ENCODE peak calls at places on chromosome 19, in nine cellular contexts. D, L, Y, U, T, S, X, G and Z are unnamed samples.

GRCh38 chr19:16420781-16421386 is 50.9 kb downstream of the EPS15L1 start:
- DNase-seq in D (no peak), L (no peak), Y (peak), U (peak), T (no peak), S (no peak), X (no peak), G (no peak), Z (no peak)

GRCh38 chr19:4064551-4065260 is 2.0 kb downstream of the ZBTB7A start:
- DNase-seq in D (peak), L (no peak), Y (peak), U (peak), T (no peak), S (peak), X (peak), G (peak), Z (no peak)

GRCh38 chr19:33177417-33177976 is 16.6 kb upstream of the LRP3 start:
- DNase-seq in D (peak), L (peak), Y (no peak), U (no peak), T (peak), S (no peak), X (no peak), G (peak), Z (no peak)

GRCh38 chr19:11478167-11479089 is 2.4 kb downstream of the ELAVL3 start:
- DNase-seq in D (no peak), L (no peak), Y (no peak), U (no peak), T (no peak), S (no peak), X (no peak), G (no peak), Z (no peak)

GRCh38 chr19:34838753-34839431 is 65.9 kb upstream of the ZNF599 start:
- DNase-seq in D (peak), L (peak), Y (no peak), U (peak), T (no peak), S (peak), X (no peak), G (peak), Z (no peak)

GRCh38 chr19:37009871-37010270 is 68.4 kb upstream of the ZNF420 start:
- DNase-seq in D (no peak), L (no peak), Y (no peak), U (no peak), T (no peak), S (no peak), X (no peak), G (no peak), Z (no peak)

GRCh38 chr19:57560049-57560491 is 407 bp upstream of the ZNF550 start:
- DNase-seq in D (no peak), L (no peak), Y (no peak), U (peak), T (no peak), S (no peak), X (no peak), G (peak), Z (no peak)

GRCh38 chr19:41784337-41785239 is 11.8 kb upstream of the CEACAM3 start:
- DNase-seq in D (no peak), L (no peak), Y (no peak), U (no peak), T (no peak), S (no peak), X (no peak), G (no peak), Z (no peak)

GRCh38 chr19:43997631-43998290 is 5.0 kb upstream of the ZNF230 start:
- DNase-seq in D (no peak), L (no peak), Y (no peak), U (peak), T (no peak), S (no peak), X (no peak), G (peak), Z (no peak)

GRCh38 chr19:38812841-38813320 is at the start of gene LGALS4:
- DNase-seq in D (no peak), L (no peak), Y (no peak), U (no peak), T (no peak), S (peak), X (no peak), G (no peak), Z (no peak)

GRCh38 chr19:13099073-13099999 is 3.3 kb downstream of the LYL1 start:
- DNase-seq in D (peak), L (peak), Y (peak), U (peak), T (no peak), S (peak), X (peak), G (peak), Z (no peak)

GRCh38 chr19:56159009-56159501 is 16.8 kb upstream of the GALP start:
- DNase-seq in D (no peak), L (no peak), Y (no peak), U (no peak), T (no peak), S (no peak), X (no peak), G (no peak), Z (no peak)

GRCh38 chr19:492091-492531 is 4.2 kb upstream of the MADCAM1 start:
- DNase-seq in D (peak), L (peak), Y (no peak), U (no peak), T (no peak), S (no peak), X (peak), G (no peak), Z (peak)

GRCh38 chr19:3119782-3120380 is 16.0 kb upstream of the GNA15 start:
- DNase-seq in D (no peak), L (no peak), Y (no peak), U (no peak), T (no peak), S (no peak), X (no peak), G (no peak), Z (no peak)

GRCh38 chr19:7112675-7113074 is 43.2 kb downstream of the ZNF557 start:
- DNase-seq in D (no peak), L (no peak), Y (no peak), U (no peak), T (no peak), S (no peak), X (no peak), G (no peak), Z (no peak)

GRCh38 chr19:35796645-35797542 is 15.8 kb downstream of the PRODH2 start:
- DNase-seq in D (no peak), L (no peak), Y (no peak), U (no peak), T (no peak), S (no peak), X (no peak), G (no peak), Z (no peak)

GRCh38 chr19:18776288-18776594 is 14.9 kb downstream of the COMP start:
- DNase-seq in D (no peak), L (no peak), Y (no peak), U (peak), T (no peak), S (no peak), X (no peak), G (peak), Z (no peak)